ENCODE peak calls at places on chromosomes 13 and 19, in ten cellular contexts. E, X, C, M, G, L, U, J, S and F are unnamed samples.

GRCh38 chr19:18416778-18417249 is 2.4 kb upstream of the SSBP4 start:
- DNase-seq in S (peak), E (peak), U (peak), M (peak), C (peak), X (peak), L (peak), G (no peak), J (no peak), F (peak)

GRCh38 chr19:51529301-51529700 is 2.2 kb downstream of the SIGLEC6 start:
- DNase-seq in X (no peak), U (no peak), G (no peak), L (no peak), E (no peak), M (no peak), S (no peak), J (no peak), C (no peak), F (no peak)

GRCh38 chr19:28710278-28710677 is 502.7 kb downstream of the UQCRFS1 start:
- DNase-seq in G (no peak), L (peak), M (no peak), X (peak), U (peak), J (no peak), C (no peak), E (no peak), S (peak), F (no peak)

GRCh38 chr13:33228645-33229445 is 56.7 kb downstream of the STARD13 start:
- DNase-seq in S (peak), X (peak), G (no peak), U (peak), L (peak), M (no peak), J (no peak), C (no peak), E (no peak), F (no peak)

GRCh38 chr13:53105881-53106280 is 77.3 kb downstream of the OLFM4 start:
- DNase-seq in J (no peak), U (no peak), L (no peak), C (no peak), M (no peak), X (no peak), E (no peak), G (no peak), S (no peak), F (no peak)

GRCh38 chr13:49858183-49858856 is 65.8 kb upstream of the KPNA3 start:
- DNase-seq in M (no peak), G (no peak), U (no peak), X (peak), S (peak), L (peak), E (no peak), C (no peak), J (no peak), F (no peak)

GRCh38 chr13:70107498-70108271 is at the start of gene ATXN8OS:
- DNase-seq in S (no peak), E (no peak), U (no peak), C (no peak), L (no peak), M (no peak), X (no peak), J (no peak), G (no peak), F (no peak)

GRCh38 chr19:246551-246950 is 44.7 kb downstream of the PLPP2 start:
- DNase-seq in G (no peak), J (no peak), C (no peak), U (no peak), M (no peak), L (no peak), E (no peak), S (no peak), X (peak), F (peak)

GRCh38 chr13:42405665-42406390 is 133.9 kb downstream of the AKAP11 start:
- DNase-seq in S (peak), L (peak), J (no peak), M (peak), U (no peak), C (no peak), G (no peak), X (no peak), E (no peak), F (no peak)

GRCh38 chr19:47243776-47244547 is 12.4 kb upstream of the CCDC9 start:
- DNase-seq in E (peak), X (peak), M (peak), G (peak), U (peak), S (peak), J (peak), C (peak), L (peak), F (peak)

GRCh38 chr19:21698215-21698614 is 69.2 kb downstream of the ZNF100 start:
- DNase-seq in S (peak), G (no peak), J (no peak), M (no peak), U (no peak), X (no peak), E (no peak), L (peak), C (peak), F (no peak)

GRCh38 chr19:17303940-17304267 is 679 bp upstream of the ABHD8 start:
- DNase-seq in L (no peak), S (peak), X (no peak), M (no peak), C (no peak), G (no peak), E (no peak), J (no peak), U (no peak), F (no peak)

GRCh38 chr19:55246462-55247451 is 12.1 kb downstream of the PPP6R1 start:
- DNase-seq in G (no peak), U (no peak), E (no peak), C (no peak), J (no peak), X (no peak), S (no peak), M (no peak), L (no peak), F (no peak)

GRCh38 chr13:54185785-54186184 is 1157.2 kb downstream of the OLFM4 start:
- DNase-seq in C (no peak), G (no peak), J (no peak), E (no peak), L (no peak), U (peak), X (no peak), M (no peak), S (no peak), F (no peak)

GRCh38 chr19:656751-657559 is 6.1 kb downstream of the RNF126 start:
- DNase-seq in E (no peak), L (no peak), S (no peak), G (no peak), C (no peak), J (no peak), U (no peak), X (no peak), M (no peak), F (no peak)

GRCh38 chr19:35060160-35060855 is 18.8 kb downstream of the HPN start:
- DNase-seq in X (no peak), C (no peak), G (no peak), J (no peak), U (no peak), M (no peak), L (no peak), S (no peak), E (no peak), F (no peak)

GRCh38 chr19:56942749-56943148 is 102.2 kb upstream of the PEG3 start:
- DNase-seq in S (peak), G (no peak), J (no peak), E (peak), C (no peak), M (no peak), U (no peak), X (no peak), L (peak), F (no peak)

GRCh38 chr13:23986619-23987018 is 89.3 kb upstream of the C1QTNF9B start:
- DNase-seq in M (no peak), C (no peak), L (peak), X (no peak), U (no peak), E (no peak), J (no peak), G (no peak), S (peak), F (no peak)

GRCh38 chr13:103810026-103810425 is 743.8 kb upstream of the SLC10A2 start:
- DNase-seq in U (no peak), S (no peak), X (no peak), M (no peak), G (no peak), C (no peak), J (no peak), E (no peak), L (no peak), F (no peak)

GRCh38 chr19:35013047-35013819 is 13.1 kb downstream of the GRAMD1A start:
- DNase-seq in C (peak), L (peak), S (peak), X (peak), U (peak), G (peak), J (peak), E (peak), M (peak), F (peak)

GRCh38 chr19:8355631-8356402 is 8.1 kb upstream of the ANGPTL4 start:
- DNase-seq in E (no peak), C (no peak), U (no peak), G (no peak), S (peak), L (peak), X (peak), M (no peak), J (no peak), F (no peak)

GRCh38 chr19:16435238-16435911 is 36.4 kb downstream of the EPS15L1 start:
- DNase-seq in J (no peak), M (no peak), S (peak), U (no peak), L (peak), E (peak), X (no peak), C (no peak), G (peak), F (no peak)

GRCh38 chr13:111058796-111059506 is 56.2 kb upstream of the ARHGEF7 start:
- DNase-seq in U (no peak), J (no peak), S (peak), M (no peak), L (peak), E (no peak), X (peak), G (no peak), C (no peak), F (no peak)

GRCh38 chr19:7998081-7998480 is 7.4 kb downstream of the ELAVL1 start:
- DNase-seq in S (no peak), G (no peak), E (no peak), X (no peak), C (no peak), L (peak), U (no peak), J (no peak), M (no peak), F (no peak)

GRCh38 chr19:49216076-49216475 is 58.5 kb downstream of the TRPM4 start:
- DNase-seq in M (no peak), L (peak), E (no peak), C (no peak), G (no peak), X (peak), S (peak), J (no peak), U (no peak), F (no peak)

GRCh38 chr13:111177081-111177711 is 62.1 kb downstream of the ARHGEF7 start:
- DNase-seq in C (no peak), U (peak), L (no peak), G (no peak), S (peak), X (no peak), E (peak), J (no peak), M (peak), F (peak)

GRCh38 chr13:106329941-106330340 is 205.5 kb downstream of the EFNB2 start:
- DNase-seq in X (no peak), S (no peak), U (no peak), C (no peak), M (no peak), J (no peak), L (no peak), E (no peak), G (no peak), F (no peak)